ENCODE peak calls at places on chromosomes 6 and 20, in four cellular contexts. U, T, I and E are unnamed samples.

GRCh38 chr6:137272403-137272802 is 53.2 kb upstream of the IFNGR1 start:
- DNase-seq in U (no peak), T (no peak), I (no peak), E (no peak)

GRCh38 chr6:16681260-16681873 is 79.9 kb downstream of the ATXN1 start:
- DNase-seq in U (no peak), T (no peak), I (no peak), E (no peak)

GRCh38 chr6:129141499-129141898 is 258.6 kb downstream of the LAMA2 start:
- DNase-seq in U (no peak), T (no peak), I (no peak), E (no peak)

GRCh38 chr6:35691027-35691824 is 2.5 kb upstream of the FKBP5 start:
- DNase-seq in U (no peak), T (no peak), I (no peak), E (no peak)

GRCh38 chr6:151948007-151948745 is 140.7 kb downstream of the ESR1 start:
- DNase-seq in U (no peak), T (no peak), I (no peak), E (no peak)

GRCh38 chr6:54291146-54291545 is 17.1 kb upstream of the TINAG start:
- DNase-seq in U (no peak), T (no peak), I (no peak), E (no peak)

GRCh38 chr6:20441921-20442320 is 40.2 kb downstream of the E2F3 start:
- DNase-seq in U (no peak), T (no peak), I (no peak), E (no peak)

GRCh38 chr6:27234576-27234975 is 12.9 kb upstream of the PRSS16 start:
- DNase-seq in U (no peak), T (no peak), I (no peak), E (no peak)

GRCh38 chr6:142374965-142375733 is 73.3 kb downstream of the ADGRG6 start:
- DNase-seq in U (no peak), T (no peak), I (no peak), E (no peak)

GRCh38 chr6:75291744-75292143 is 7.2 kb upstream of the TMEM30A start:
- DNase-seq in U (no peak), T (no peak), I (no peak), E (no peak)

GRCh38 chr6:137728386-137729349 is 138.4 kb upstream of the TNFAIP3 start:
- DNase-seq in U (no peak), T (no peak), I (no peak), E (no peak)

GRCh38 chr6:63634630-63635029 is 972 bp upstream of the PHF3 start:
- DNase-seq in U (no peak), T (no peak), I (no peak), E (no peak)

GRCh38 chr6:42449917-42450313 is 1.8 kb downstream of the TRERF1 start:
- DNase-seq in U (no peak), T (no peak), I (no peak), E (no peak)

GRCh38 chr20:1375515-1375914 is 17.3 kb downstream of the FKBP1A start:
- DNase-seq in U (peak), T (no peak), I (no peak), E (no peak)

GRCh38 chr20:58556961-58557360 is 41.8 kb upstream of the APCDD1L start:
- DNase-seq in U (no peak), T (no peak), I (no peak), E (no peak)

GRCh38 chr6:22569281-22570184 is at the start of gene HDGFL1:
- DNase-seq in U (no peak), T (no peak), I (no peak), E (peak)

GRCh38 chr6:50927816-50928215 is 109.1 kb downstream of the TFAP2B start:
- DNase-seq in U (no peak), T (no peak), I (no peak), E (no peak)

GRCh38 chr6:3334579-3334978 is 75.8 kb downstream of the PSMG4 start:
- DNase-seq in U (no peak), T (no peak), I (peak), E (no peak)

GRCh38 chr6:44072959-44073611 is 54.2 kb downstream of the MRPL14 start:
- DNase-seq in U (peak), T (peak), I (peak), E (peak)

GRCh38 chr20:17822039-17822438 is 122.3 kb downstream of the BANF2 start:
- DNase-seq in U (no peak), T (no peak), I (no peak), E (no peak)

GRCh38 chr20:41571006-41571405 is 47.2 kb downstream of the CHD6 start:
- DNase-seq in U (no peak), T (no peak), I (no peak), E (no peak)

GRCh38 chr6:111848262-111848661 is 25.0 kb downstream of the FYN start:
- DNase-seq in U (no peak), T (peak), I (no peak), E (no peak)

GRCh38 chr20:62062661-62063600 is 2.8 kb downstream of the TAF4 start:
- DNase-seq in U (no peak), T (no peak), I (no peak), E (no peak)

GRCh38 chr6:21594427-21595264 is 1.1 kb downstream of the SOX4 start:
- DNase-seq in U (no peak), T (no peak), I (peak), E (peak)

GRCh38 chr6:2961971-2962370 is 9.4 kb downstream of the SERPINB6 start:
- DNase-seq in U (no peak), T (peak), I (no peak), E (peak)

GRCh38 chr20:17610566-17611289 is 40.9 kb downstream of the DSTN start:
- DNase-seq in U (no peak), T (no peak), I (peak), E (no peak)

GRCh38 chr6:81979329-81979728 is 226.8 kb upstream of the TENT5A start:
- DNase-seq in U (no peak), T (no peak), I (no peak), E (no peak)

GRCh38 chr6:109048176-109048575 is 46.5 kb downstream of the SESN1 start:
- DNase-seq in U (no peak), T (no peak), I (no peak), E (no peak)

GRCh38 chr6:154229796-154230195 is 126.8 kb downstream of the IPCEF1 start:
- DNase-seq in U (no peak), T (no peak), I (no peak), E (no peak)

DNA sequence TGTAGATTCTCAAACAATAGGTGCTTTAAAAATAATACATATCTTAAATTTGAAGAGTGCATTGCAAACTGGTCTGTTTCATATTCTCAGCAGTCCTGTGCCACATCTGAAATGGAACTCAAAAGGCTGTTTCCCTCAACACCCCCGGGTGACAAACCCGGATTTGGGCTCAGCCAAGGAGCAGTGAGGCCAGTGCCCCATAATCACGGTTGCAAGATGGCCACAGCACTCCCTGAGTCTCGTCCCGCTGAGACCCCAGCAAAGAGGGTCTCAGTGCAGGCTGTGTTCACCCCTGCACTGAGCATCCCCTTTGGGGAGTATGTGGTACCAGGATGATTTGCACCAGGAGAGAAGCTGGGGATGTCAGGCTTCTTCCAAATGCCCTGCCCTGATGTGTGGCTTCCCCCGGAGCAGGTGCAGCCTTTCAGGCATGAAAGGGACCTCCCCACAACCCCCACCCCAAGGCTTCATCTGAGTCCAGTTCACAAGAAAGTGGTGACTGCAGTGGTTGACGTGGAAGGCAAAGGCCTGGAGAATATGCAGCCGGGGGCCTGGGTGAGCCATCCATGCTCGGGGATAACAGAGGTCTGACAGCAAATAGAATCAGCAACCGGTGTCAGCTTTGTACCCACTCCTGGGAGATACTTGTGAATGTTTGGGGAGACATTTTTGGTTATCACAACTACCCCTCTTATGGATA is 202.9 kb downstream of the SYNDIG1 start:
- DNase-seq in U (no peak), T (no peak), I (no peak), E (no peak)
- TF ChIP-seq TEAD4 in U (no peak), T (no peak), I (no peak), E (no peak)

GRCh38 chr20:11901127-11901526 is 16.6 kb upstream of the BTBD3 start:
- DNase-seq in U (no peak), T (no peak), I (no peak), E (no peak)
- TF ChIP-seq TEAD4 in U (no peak), T (no peak), I (peak), E (no peak)

DNA sequence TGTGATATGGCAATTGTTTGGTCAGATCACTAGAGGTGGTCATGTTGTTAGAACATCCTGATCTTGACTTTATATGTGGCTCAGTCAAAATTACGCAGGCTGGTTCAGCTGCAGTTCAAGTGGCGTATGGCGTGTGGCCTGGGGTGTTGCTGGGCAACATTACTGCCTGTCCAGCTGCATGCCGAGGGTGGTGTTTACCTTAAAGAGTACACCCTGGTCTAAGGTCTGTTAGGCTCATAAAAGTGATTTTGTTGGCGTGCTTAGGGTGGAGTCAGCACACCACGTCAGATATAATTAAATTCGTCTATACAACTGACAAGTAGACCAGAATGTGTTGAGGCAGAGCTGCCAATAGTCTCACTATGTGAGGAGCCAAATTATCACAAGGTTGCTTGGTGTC is 55.6 kb upstream of the NEDD9 start:
- DNase-seq in U (no peak), T (no peak), I (no peak), E (no peak)
- TF ChIP-seq TEAD4 in U (no peak), T (no peak), I (no peak), E (no peak)

GRCh38 chr20:13286600-13286999 is 65.5 kb downstream of the ISM1 start:
- DNase-seq in U (no peak), T (no peak), I (no peak), E (no peak)
- TF ChIP-seq TEAD4 in U (no peak), T (no peak), I (no peak), E (no peak)

GRCh38 chr6:157273756-157274088 is 49.6 kb downstream of the TMEM242 start:
- DNase-seq in U (no peak), T (peak), I (peak), E (peak)
- TF ChIP-seq TEAD4 in U (no peak), T (no peak), I (no peak), E (no peak)